ENCODE peak calls at places on chromosomes 4 and X, in five cellular contexts. T, I, U, L and M are unnamed samples.

GRCh38 chrX:12052109-12052508 is 86.2 kb upstream of the FRMPD4 start:
- DNase-seq in T (no peak), I (no peak), U (no peak), L (no peak), M (no peak)

GRCh38 chr4:140637836-140638235 is 69.1 kb upstream of the UCP1 start:
- DNase-seq in T (peak; percentile 46), I (no peak), U (no peak), L (peak; percentile 24), M (no peak)

GRCh38 chr4:183600189-183600685 is 58.7 kb downstream of the RWDD4 start:
- DNase-seq in T (peak; percentile 53), I (no peak), U (no peak), L (no peak), M (no peak)

GRCh38 chr4:53558061-53558801 is 33.1 kb downstream of the LNX1 start:
- DNase-seq in T (peak; percentile 39), I (no peak), U (peak; percentile 75), L (peak; percentile 65), M (no peak)

GRCh38 chr4:6582889-6583504 is 8.0 kb downstream of the MAN2B2 start:
- DNase-seq in T (peak; percentile 65), I (no peak), U (no peak), L (peak; percentile 16), M (peak; percentile 95)

GRCh38 chr4:163048447-163048846 is 118.2 kb downstream of the NAF1 start:
- DNase-seq in T (peak; percentile 68), I (no peak), U (peak; percentile 21), L (peak; percentile 4), M (peak; percentile 44)

GRCh38 chr4:11511321-11511720 is 82.6 kb upstream of the HS3ST1 start:
- DNase-seq in T (no peak), I (no peak), U (no peak), L (no peak), M (no peak)

GRCh38 chr4:85932371-85933305 is 427.2 kb downstream of the MAPK10 start:
- DNase-seq in T (no peak), I (no peak), U (no peak), L (peak; percentile 30), M (no peak)

GRCh38 chr4:183370786-183371185 is 48.6 kb upstream of the CLDN24 start:
- DNase-seq in T (no peak), I (no peak), U (no peak), L (no peak), M (no peak)

GRCh38 chr4:26044524-26044923 is 130.5 kb downstream of the SMIM20 start:
- DNase-seq in T (no peak), I (no peak), U (no peak), L (no peak), M (no peak)

GRCh38 chrX:74291964-74292891 is 11.8 kb upstream of the ZCCHC13 start:
- DNase-seq in T (peak; percentile 92), I (peak; percentile 40), U (peak; percentile 80), L (peak; percentile 89), M (no peak)

GRCh38 chr4:99918656-99919055 is 24.4 kb upstream of the LAMTOR3 start:
- DNase-seq in T (no peak), I (no peak), U (no peak), L (no peak), M (no peak)

GRCh38 chrX:133972916-133973315 is 12.5 kb downstream of the GPC3 start:
- DNase-seq in T (no peak), I (no peak), U (no peak), L (no peak), M (no peak)

GRCh38 chrX:14027511-14028019 is 2.1 kb downstream of the GEMIN8 start:
- DNase-seq in T (peak; percentile 46), I (no peak), U (peak; percentile 88), L (peak; percentile 75), M (peak; percentile 74)

GRCh38 chrX:78199851-78200250 is 60.4 kb upstream of the TAF9B start:
- DNase-seq in T (peak; percentile 35), I (peak; percentile 4), U (peak; percentile 8), L (peak; percentile 13), M (no peak)

GRCh38 chr4:173745765-173746164 is 215.7 kb upstream of the HAND2 start:
- DNase-seq in T (no peak), I (no peak), U (no peak), L (no peak), M (no peak)

GRCh38 chr4:173747537-173748257 is 217.7 kb upstream of the HAND2 start:
- DNase-seq in T (no peak), I (no peak), U (no peak), L (no peak), M (no peak)

GRCh38 chr4:173748353-173748752 is 218.3 kb upstream of the HAND2 start:
- DNase-seq in T (peak; percentile 13), I (no peak), U (no peak), L (peak; percentile 73), M (no peak)

GRCh38 chr4:173746424-173746823 is 216.4 kb upstream of the HAND2 start:
- DNase-seq in T (no peak), I (no peak), U (no peak), L (no peak), M (no peak)
- H3K4me3 ChIP-seq in T (no peak overlapping the region), I (no peak overlapping the region), U (no peak overlapping the region), L (no peak overlapping the region), M (no peak overlapping the region)

GRCh38 chr4:3248178-3248480 is 830 bp upstream of the MSANTD1 start:
- DNase-seq in T (no peak), I (no peak), U (no peak), L (no peak), M (peak; percentile 88)

GRCh38 chr4:3248811-3249661 is at the start of gene MSANTD1:
- DNase-seq in T (peak; percentile 38), I (peak; percentile 39), U (no peak), L (peak; percentile 26), M (peak; percentile 95)

GRCh38 chr4:3245676-3246075 is 3.3 kb upstream of the MSANTD1 start:
- DNase-seq in T (no peak), I (no peak), U (no peak), L (no peak), M (peak; percentile 88)

GRCh38 chr4:3246458-3247398 is 2.2 kb upstream of the MSANTD1 start:
- DNase-seq in T (no peak), I (no peak), U (no peak), L (no peak), M (peak; percentile 92)

GRCh38 chr4:3247399-3248177 is 1.4 kb upstream of the MSANTD1 start:
- DNase-seq in T (no peak), I (no peak), U (no peak), L (no peak), M (peak; percentile 80)
- H3K4me3 ChIP-seq in T (no peak overlapping the region), I (no peak overlapping the region), U (no peak overlapping the region), L (no peak overlapping the region), M (no peak overlapping the region)

GRCh38 chr4:792729-793108 is 33.2 kb downstream of the CPLX1 start:
- DNase-seq in T (no peak), I (peak; percentile 16), U (no peak), L (no peak), M (peak; percentile 60)
- H3K4me3 ChIP-seq in T (no peak overlapping the region), I (no peak overlapping the region), U (peak overlapping the region; percentile 19), L (no peak overlapping the region), M (no peak overlapping the region)

DNA sequence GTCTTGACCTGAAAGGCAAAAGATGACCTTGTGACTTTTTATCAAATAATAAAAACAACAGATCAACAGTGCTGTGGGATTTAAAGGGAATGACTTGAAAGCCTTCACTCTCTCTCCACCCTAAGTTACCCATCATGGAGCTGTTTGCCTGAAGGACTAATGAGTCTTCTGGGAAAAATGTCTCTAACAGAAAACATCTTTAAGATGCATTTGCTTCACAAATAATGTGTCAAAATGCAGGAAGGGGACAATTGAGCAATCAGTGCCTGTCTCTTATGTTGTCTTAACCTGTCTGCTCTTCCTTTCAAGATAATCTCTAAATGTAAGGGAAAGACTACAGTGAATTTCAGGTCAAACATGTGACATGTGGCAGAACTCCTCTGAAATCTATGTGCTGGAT is 766.6 kb downstream of the PDHA2 start:
- DNase-seq in T (no peak), I (no peak), U (no peak), L (no peak), M (no peak)
- H3K4me3 ChIP-seq in T (no peak overlapping the region), I (no peak overlapping the region), U (no peak overlapping the region), L (no peak overlapping the region), M (no peak overlapping the region)

GRCh38 chrX:122220644-122221373 is 963.3 kb upstream of the GRIA3 start:
- DNase-seq in T (no peak), I (no peak), U (no peak), L (no peak), M (peak; percentile 18)
- H3K4me3 ChIP-seq in T (no peak overlapping the region), I (no peak overlapping the region), U (no peak overlapping the region), L (no peak overlapping the region), M (no peak overlapping the region)

GRCh38 chrX:47802589-47802988 is 34.1 kb upstream of the ZNF81 start:
- DNase-seq in T (peak; percentile 44), I (no peak), U (peak; percentile 34), L (peak; percentile 56), M (no peak)
- H3K4me3 ChIP-seq in T (no peak overlapping the region), I (no peak overlapping the region), U (no peak overlapping the region), L (no peak overlapping the region), M (no peak overlapping the region)

DNA sequence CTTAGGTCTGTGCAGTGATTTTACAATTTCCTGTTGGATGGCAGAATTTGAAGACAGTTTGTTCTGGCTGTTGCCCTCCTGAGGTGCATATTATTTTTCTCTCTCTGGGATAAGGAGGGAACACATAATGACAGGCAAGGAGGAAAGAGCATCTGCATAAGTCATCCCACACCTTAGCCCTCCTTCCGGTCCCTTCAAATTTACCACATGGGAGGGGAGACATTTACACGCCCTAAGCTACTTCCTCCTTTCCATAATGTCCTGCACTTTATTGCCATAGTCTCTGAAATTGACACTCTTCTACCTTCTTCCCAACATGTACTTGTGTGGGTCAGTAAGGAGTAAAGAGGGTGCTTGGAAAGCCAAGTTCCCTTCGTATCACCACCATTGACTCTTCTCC is 13.9 kb downstream of the SMPX start:
- DNase-seq in T (no peak), I (no peak), U (no peak), L (no peak), M (no peak)
- H3K4me3 ChIP-seq in T (no peak overlapping the region), I (no peak overlapping the region), U (no peak overlapping the region), L (no peak overlapping the region), M (no peak overlapping the region)